ENCODE peak calls at places on chromosomes 12 and 14, in six cellular contexts. One of them, this sample, is unnamed.

GRCh38 chr12:89353188-89353822 is 1.0 kb upstream of the DUSP6 start:
- DNase-seq in CD4-positive, CD25-positive, alpha-beta regulatory T cell: peak
- DNase-seq in transverse colon: peak
- DNase-seq in lower leg skin: peak
- DNase-seq in CD8-positive, alpha-beta T cell: peak
- DNase-seq in uterus: no peak
- DNase-seq in this sample: no peak

GRCh38 chr12:52566847-52567291 is 6.8 kb downstream of the KRT74 start:
- DNase-seq in transverse colon: no peak
- DNase-seq in lower leg skin: no peak
- DNase-seq in CD8-positive, alpha-beta T cell: peak
- DNase-seq in uterus: no peak
- DNase-seq in CD4-positive, CD25-positive, alpha-beta regulatory T cell: no peak
- DNase-seq in this sample: no peak

GRCh38 chr14:91482278-91483023 is 27.7 kb downstream of the PPP4R3A start:
- DNase-seq in transverse colon: no peak
- DNase-seq in uterus: no peak
- DNase-seq in CD4-positive, CD25-positive, alpha-beta regulatory T cell: no peak
- DNase-seq in CD8-positive, alpha-beta T cell: no peak
- DNase-seq in lower leg skin: no peak
- DNase-seq in this sample: no peak

GRCh38 chr14:64932231-64932630 is 10.3 kb downstream of the GPX2 start:
- DNase-seq in CD4-positive, CD25-positive, alpha-beta regulatory T cell: no peak
- DNase-seq in transverse colon: no peak
- DNase-seq in uterus: no peak
- DNase-seq in lower leg skin: no peak
- DNase-seq in CD8-positive, alpha-beta T cell: no peak
- DNase-seq in this sample: no peak

GRCh38 chr12:7581609-7582008 is 78.0 kb upstream of the CD163 start:
- DNase-seq in CD4-positive, CD25-positive, alpha-beta regulatory T cell: no peak
- DNase-seq in transverse colon: no peak
- DNase-seq in uterus: no peak
- DNase-seq in lower leg skin: no peak
- DNase-seq in CD8-positive, alpha-beta T cell: no peak
- DNase-seq in this sample: no peak

GRCh38 chr12:2112401-2112800 is 59.6 kb downstream of the CACNA1C start:
- DNase-seq in CD8-positive, alpha-beta T cell: no peak
- DNase-seq in uterus: no peak
- DNase-seq in transverse colon: peak
- DNase-seq in lower leg skin: no peak
- DNase-seq in CD4-positive, CD25-positive, alpha-beta regulatory T cell: no peak
- DNase-seq in this sample: no peak

GRCh38 chr14:48536318-48536717 is 860.9 kb upstream of the MDGA2 start:
- DNase-seq in CD8-positive, alpha-beta T cell: no peak
- DNase-seq in transverse colon: no peak
- DNase-seq in lower leg skin: no peak
- DNase-seq in uterus: no peak
- DNase-seq in CD4-positive, CD25-positive, alpha-beta regulatory T cell: no peak
- DNase-seq in this sample: no peak

GRCh38 chr14:69027242-69027913 is 48.3 kb upstream of the ACTN1 start:
- DNase-seq in uterus: no peak
- DNase-seq in lower leg skin: peak
- DNase-seq in CD4-positive, CD25-positive, alpha-beta regulatory T cell: no peak
- DNase-seq in CD8-positive, alpha-beta T cell: no peak
- DNase-seq in transverse colon: no peak
- DNase-seq in this sample: no peak

GRCh38 chr12:76055393-76055792 is 23.8 kb upstream of the PHLDA1 start:
- DNase-seq in transverse colon: no peak
- DNase-seq in lower leg skin: no peak
- DNase-seq in CD4-positive, CD25-positive, alpha-beta regulatory T cell: no peak
- DNase-seq in CD8-positive, alpha-beta T cell: no peak
- DNase-seq in uterus: no peak
- DNase-seq in this sample: no peak

GRCh38 chr14:56135001-56135400 is 16.8 kb downstream of the PELI2 start:
- DNase-seq in uterus: no peak
- DNase-seq in CD8-positive, alpha-beta T cell: no peak
- DNase-seq in transverse colon: no peak
- DNase-seq in lower leg skin: no peak
- DNase-seq in CD4-positive, CD25-positive, alpha-beta regulatory T cell: no peak
- DNase-seq in this sample: no peak

GRCh38 chr14:74575936-74576335 is 36.1 kb downstream of the LTBP2 start:
- DNase-seq in uterus: no peak
- DNase-seq in lower leg skin: no peak
- DNase-seq in CD8-positive, alpha-beta T cell: no peak
- DNase-seq in transverse colon: no peak
- DNase-seq in CD4-positive, CD25-positive, alpha-beta regulatory T cell: no peak
- DNase-seq in this sample: no peak

GRCh38 chr12:31481415-31481814 is 109.5 kb downstream of the DENND5B start:
- DNase-seq in CD8-positive, alpha-beta T cell: no peak
- DNase-seq in lower leg skin: no peak
- DNase-seq in uterus: no peak
- DNase-seq in CD4-positive, CD25-positive, alpha-beta regulatory T cell: no peak
- DNase-seq in transverse colon: no peak
- DNase-seq in this sample: no peak

GRCh38 chr12:9074484-9075140 is 41.1 kb downstream of the A2M start:
- DNase-seq in lower leg skin: no peak
- DNase-seq in CD8-positive, alpha-beta T cell: no peak
- DNase-seq in uterus: no peak
- DNase-seq in transverse colon: no peak
- DNase-seq in CD4-positive, CD25-positive, alpha-beta regulatory T cell: no peak
- DNase-seq in this sample: no peak

GRCh38 chr12:107884769-107885694 is 110.5 kb downstream of the ASCL4 start:
- DNase-seq in transverse colon: peak
- DNase-seq in CD4-positive, CD25-positive, alpha-beta regulatory T cell: peak
- DNase-seq in lower leg skin: no peak
- DNase-seq in CD8-positive, alpha-beta T cell: no peak
- DNase-seq in uterus: no peak
- DNase-seq in this sample: peak

GRCh38 chr14:94598816-94599655 is 13.2 kb upstream of the SERPINA3 start:
- DNase-seq in lower leg skin: peak
- DNase-seq in uterus: peak
- DNase-seq in transverse colon: peak
- DNase-seq in CD8-positive, alpha-beta T cell: no peak
- DNase-seq in CD4-positive, CD25-positive, alpha-beta regulatory T cell: no peak
- DNase-seq in this sample: peak

GRCh38 chr14:71086571-71086970 is 179.3 kb downstream of the PCNX1 start:
- DNase-seq in CD8-positive, alpha-beta T cell: no peak
- DNase-seq in CD4-positive, CD25-positive, alpha-beta regulatory T cell: no peak
- DNase-seq in uterus: no peak
- DNase-seq in lower leg skin: no peak
- DNase-seq in transverse colon: no peak
- DNase-seq in this sample: no peak

GRCh38 chr12:57250956-57251355 is at the start of gene STAC3:
- DNase-seq in transverse colon: no peak
- DNase-seq in lower leg skin: peak
- DNase-seq in CD8-positive, alpha-beta T cell: no peak
- DNase-seq in CD4-positive, CD25-positive, alpha-beta regulatory T cell: no peak
- DNase-seq in uterus: peak
- DNase-seq in this sample: no peak

GRCh38 chr12:108788076-108788782 is 56.9 kb upstream of the CORO1C start:
- DNase-seq in CD4-positive, CD25-positive, alpha-beta regulatory T cell: no peak
- DNase-seq in transverse colon: peak
- DNase-seq in CD8-positive, alpha-beta T cell: no peak
- DNase-seq in uterus: peak
- DNase-seq in lower leg skin: no peak
- DNase-seq in this sample: no peak

GRCh38 chr12:46265734-46266133 is 3.1 kb downstream of the SLC38A1 start:
- DNase-seq in uterus: no peak
- DNase-seq in CD4-positive, CD25-positive, alpha-beta regulatory T cell: no peak
- DNase-seq in lower leg skin: no peak
- DNase-seq in transverse colon: no peak
- DNase-seq in CD8-positive, alpha-beta T cell: no peak
- DNase-seq in this sample: no peak

GRCh38 chr12:103102225-103102744 is 144.8 kb downstream of the ASCL1 start:
- DNase-seq in transverse colon: no peak
- DNase-seq in lower leg skin: no peak
- DNase-seq in uterus: no peak
- DNase-seq in CD8-positive, alpha-beta T cell: no peak
- DNase-seq in CD4-positive, CD25-positive, alpha-beta regulatory T cell: no peak
- DNase-seq in this sample: no peak

GRCh38 chr12:47838286-47838931 is 18.7 kb upstream of the HDAC7 start:
- DNase-seq in CD8-positive, alpha-beta T cell: no peak
- DNase-seq in lower leg skin: no peak
- DNase-seq in uterus: no peak
- DNase-seq in transverse colon: no peak
- DNase-seq in CD4-positive, CD25-positive, alpha-beta regulatory T cell: peak
- DNase-seq in this sample: no peak

GRCh38 chr14:72883109-72883508 is 10.8 kb downstream of the DPF3 start:
- DNase-seq in uterus: no peak
- DNase-seq in transverse colon: no peak
- DNase-seq in CD8-positive, alpha-beta T cell: no peak
- DNase-seq in CD4-positive, CD25-positive, alpha-beta regulatory T cell: no peak
- DNase-seq in lower leg skin: peak
- DNase-seq in this sample: no peak

GRCh38 chr14:103190731-103191130 is 67.5 kb downstream of the TNFAIP2 start:
- DNase-seq in CD8-positive, alpha-beta T cell: no peak
- DNase-seq in uterus: no peak
- DNase-seq in lower leg skin: peak
- DNase-seq in transverse colon: no peak
- DNase-seq in CD4-positive, CD25-positive, alpha-beta regulatory T cell: no peak
- DNase-seq in this sample: no peak

GRCh38 chr12:120944645-120945217 is 33.6 kb upstream of the HNF1A start:
- DNase-seq in CD4-positive, CD25-positive, alpha-beta regulatory T cell: peak
- DNase-seq in lower leg skin: no peak
- DNase-seq in transverse colon: peak
- DNase-seq in uterus: no peak
- DNase-seq in CD8-positive, alpha-beta T cell: peak
- DNase-seq in this sample: peak

GRCh38 chr12:56160160-56160763 is 2.1 kb downstream of the MYL6 start:
- DNase-seq in uterus: no peak
- DNase-seq in CD8-positive, alpha-beta T cell: peak
- DNase-seq in lower leg skin: no peak
- DNase-seq in transverse colon: peak
- DNase-seq in CD4-positive, CD25-positive, alpha-beta regulatory T cell: peak
- DNase-seq in this sample: no peak

GRCh38 chr14:100406505-100407131 is 83.5 kb downstream of the SLC25A47 start:
- DNase-seq in CD8-positive, alpha-beta T cell: peak
- DNase-seq in uterus: no peak
- DNase-seq in transverse colon: peak
- DNase-seq in CD4-positive, CD25-positive, alpha-beta regulatory T cell: peak
- DNase-seq in lower leg skin: no peak
- DNase-seq in this sample: no peak

GRCh38 chr14:93953739-93954515 is 22.4 kb downstream of the ASB2 start:
- DNase-seq in uterus: no peak
- DNase-seq in lower leg skin: no peak
- DNase-seq in CD4-positive, CD25-positive, alpha-beta regulatory T cell: no peak
- DNase-seq in CD8-positive, alpha-beta T cell: no peak
- DNase-seq in transverse colon: no peak
- DNase-seq in this sample: no peak

GRCh38 chr12:116962197-116962596 is 51.4 kb downstream of the FBXW8 start:
- DNase-seq in CD4-positive, CD25-positive, alpha-beta regulatory T cell: peak
- DNase-seq in transverse colon: no peak
- DNase-seq in uterus: no peak
- DNase-seq in lower leg skin: no peak
- DNase-seq in CD8-positive, alpha-beta T cell: no peak
- DNase-seq in this sample: no peak

GRCh38 chr12:13443498-13443897 is 247.0 kb downstream of the EMP1 start:
- DNase-seq in lower leg skin: no peak
- DNase-seq in CD8-positive, alpha-beta T cell: no peak
- DNase-seq in CD4-positive, CD25-positive, alpha-beta regulatory T cell: no peak
- DNase-seq in uterus: no peak
- DNase-seq in transverse colon: no peak
- DNase-seq in this sample: no peak

GRCh38 chr14:104137297-104138097 is 890 bp upstream of the KIF26A start:
- DNase-seq in uterus: peak
- DNase-seq in transverse colon: peak
- DNase-seq in CD4-positive, CD25-positive, alpha-beta regulatory T cell: peak
- DNase-seq in CD8-positive, alpha-beta T cell: peak
- DNase-seq in lower leg skin: peak
- DNase-seq in this sample: no peak

GRCh38 chr14:69181491-69181890 is 9.8 kb upstream of the EXD2 start:
- DNase-seq in CD8-positive, alpha-beta T cell: no peak
- DNase-seq in uterus: no peak
- DNase-seq in lower leg skin: no peak
- DNase-seq in CD4-positive, CD25-positive, alpha-beta regulatory T cell: no peak
- DNase-seq in transverse colon: no peak
- DNase-seq in this sample: no peak

GRCh38 chr12:56299308-56299852 is 750 bp downstream of the CS start:
- DNase-seq in CD8-positive, alpha-beta T cell: no peak
- DNase-seq in lower leg skin: no peak
- DNase-seq in CD4-positive, CD25-positive, alpha-beta regulatory T cell: peak
- DNase-seq in uterus: no peak
- DNase-seq in transverse colon: peak
- DNase-seq in this sample: no peak

GRCh38 chr12:106247731-106248176 is at the start of gene CKAP4:
- DNase-seq in lower leg skin: peak
- DNase-seq in CD8-positive, alpha-beta T cell: peak
- DNase-seq in transverse colon: peak
- DNase-seq in uterus: peak
- DNase-seq in CD4-positive, CD25-positive, alpha-beta regulatory T cell: peak
- DNase-seq in this sample: no peak

DNA sequence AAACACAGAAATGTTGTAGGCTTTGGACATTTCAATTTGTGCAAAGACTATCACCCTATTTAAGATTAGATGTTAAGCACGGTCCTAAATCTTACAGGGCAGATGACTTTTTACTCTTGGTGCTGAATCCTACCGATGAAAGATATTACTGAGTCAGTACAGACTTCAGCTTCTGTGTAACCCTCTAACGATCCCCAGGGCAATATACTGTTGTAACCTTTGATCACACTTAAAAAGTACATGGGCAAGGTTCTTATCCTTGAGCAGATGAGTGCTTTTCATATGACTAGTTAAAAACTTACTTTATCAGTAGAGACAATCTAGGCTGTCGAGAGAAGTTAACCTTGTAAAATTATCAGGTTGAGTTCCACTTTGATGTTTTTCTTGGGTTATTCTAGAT is 22.5 kb downstream of the PDE3A start:
- DNase-seq in lower leg skin: no peak
- DNase-seq in CD4-positive, CD25-positive, alpha-beta regulatory T cell: no peak
- DNase-seq in CD8-positive, alpha-beta T cell: no peak
- DNase-seq in uterus: no peak
- DNase-seq in transverse colon: no peak
- DNase-seq in this sample: no peak
- H3K4me3 ChIP-seq in lower leg skin: no peak
- H3K4me3 ChIP-seq in CD4-positive, CD25-positive, alpha-beta regulatory T cell: no peak
- H3K4me3 ChIP-seq in CD8-positive, alpha-beta T cell: no peak
- H3K4me3 ChIP-seq in uterus: no peak
- H3K4me3 ChIP-seq in transverse colon: peak
- H3K4me3 ChIP-seq in this sample: no peak

GRCh38 chr12:49187184-49187583 is 1.7 kb downstream of the TUBA1A start:
- DNase-seq in uterus: peak
- DNase-seq in CD4-positive, CD25-positive, alpha-beta regulatory T cell: no peak
- DNase-seq in lower leg skin: peak
- DNase-seq in CD8-positive, alpha-beta T cell: no peak
- DNase-seq in transverse colon: no peak
- DNase-seq in this sample: no peak
- H3K4me3 ChIP-seq in uterus: peak
- H3K4me3 ChIP-seq in CD4-positive, CD25-positive, alpha-beta regulatory T cell: peak
- H3K4me3 ChIP-seq in lower leg skin: no peak
- H3K4me3 ChIP-seq in CD8-positive, alpha-beta T cell: no peak
- H3K4me3 ChIP-seq in transverse colon: peak
- H3K4me3 ChIP-seq in this sample: peak

GRCh38 chr14:44963775-44964380 is 1.9 kb downstream of the TOGARAM1 start:
- DNase-seq in CD8-positive, alpha-beta T cell: no peak
- DNase-seq in transverse colon: no peak
- DNase-seq in uterus: no peak
- DNase-seq in CD4-positive, CD25-positive, alpha-beta regulatory T cell: peak
- DNase-seq in lower leg skin: no peak
- DNase-seq in this sample: no peak
- H3K4me3 ChIP-seq in CD8-positive, alpha-beta T cell: no peak
- H3K4me3 ChIP-seq in transverse colon: peak
- H3K4me3 ChIP-seq in uterus: peak
- H3K4me3 ChIP-seq in CD4-positive, CD25-positive, alpha-beta regulatory T cell: peak
- H3K4me3 ChIP-seq in lower leg skin: peak
- H3K4me3 ChIP-seq in this sample: peak

GRCh38 chr12:94561943-94562411 is 88.4 kb downstream of the TMCC3 start:
- DNase-seq in transverse colon: peak
- DNase-seq in lower leg skin: no peak
- DNase-seq in uterus: no peak
- DNase-seq in CD4-positive, CD25-positive, alpha-beta regulatory T cell: peak
- DNase-seq in CD8-positive, alpha-beta T cell: no peak
- DNase-seq in this sample: no peak
- H3K4me3 ChIP-seq in transverse colon: no peak
- H3K4me3 ChIP-seq in lower leg skin: no peak
- H3K4me3 ChIP-seq in uterus: no peak
- H3K4me3 ChIP-seq in CD4-positive, CD25-positive, alpha-beta regulatory T cell: no peak
- H3K4me3 ChIP-seq in CD8-positive, alpha-beta T cell: no peak
- H3K4me3 ChIP-seq in this sample: no peak

This sample was measured in astrocyte of the cerebellum.